ENCODE peak calls at places on chromosome 5, in eight cellular contexts. S, Q, L, H, E, G, F and B are unnamed samples.

GRCh38 chr5:158530111-158530510 is 569.6 kb downstream of the EBF1 start:
- DNase-seq in H (no peak), Q (no peak), E (no peak), L (no peak), F (no peak), S (no peak), G (no peak), B (no peak)

GRCh38 chr5:19369048-19369447 is 619.0 kb downstream of the CDH18 start:
- DNase-seq in F (no peak), G (no peak), S (no peak), H (no peak), E (no peak), Q (no peak), L (no peak), B (no peak)

GRCh38 chr5:133467325-133467700 is 145.0 kb downstream of the FSTL4 start:
- DNase-seq in L (no peak), S (peak), G (no peak), E (no peak), F (no peak), H (no peak), Q (no peak), B (no peak)

GRCh38 chr5:52794519-52794918 is 6.8 kb downstream of the ITGA1 start:
- DNase-seq in H (no peak), L (no peak), E (no peak), G (no peak), S (no peak), F (no peak), Q (no peak), B (no peak)

GRCh38 chr5:96863949-96864649 is 12.2 kb upstream of the ERAP2 start:
- DNase-seq in L (no peak), F (no peak), Q (no peak), S (no peak), H (no peak), E (no peak), G (no peak), B (no peak)

GRCh38 chr5:159345336-159345735 is 15.0 kb upstream of the IL12B start:
- DNase-seq in G (no peak), E (no peak), H (no peak), F (no peak), L (no peak), Q (no peak), S (no peak), B (no peak)

GRCh38 chr5:154285661-154286408 is 95.3 kb downstream of the GALNT10 start:
- DNase-seq in Q (no peak), L (peak), S (peak), E (no peak), F (no peak), G (no peak), H (no peak), B (peak)

GRCh38 chr5:137858223-137858916 is 9.3 kb upstream of the MYOT start:
- DNase-seq in L (peak), S (no peak), H (peak), G (no peak), F (no peak), E (no peak), Q (no peak), B (peak)